ENCODE peak calls at places on chromosomes 1 and 21, in ten cellular contexts. One of them, this sample, is unnamed.

GRCh38 chr1:209737118-209737505 is 18.7 kb upstream of the TRAF3IP3 start:
- DNase-seq in adrenal gland: no peak
- DNase-seq in Peyer's patch: no peak
- DNase-seq in esophagus squamous epithelium: no peak
- DNase-seq in GM12878: no peak
- DNase-seq in ovary: no peak
- DNase-seq in sigmoid colon: no peak
- DNase-seq in heart left ventricle: no peak
- DNase-seq in spleen: no peak
- DNase-seq in K562: no peak
- DNase-seq in this sample: no peak

GRCh38 chr1:41954533-41954944 is 35.8 kb upstream of the HIVEP3 start:
- DNase-seq in Peyer's patch: no peak
- DNase-seq in heart left ventricle: no peak
- DNase-seq in esophagus squamous epithelium: no peak
- DNase-seq in adrenal gland: peak; percentile 73
- DNase-seq in ovary: peak; percentile 8
- DNase-seq in GM12878: no peak
- DNase-seq in sigmoid colon: no peak
- DNase-seq in K562: no peak
- DNase-seq in spleen: no peak
- DNase-seq in this sample: no peak

GRCh38 chr1:225508538-225509375 is 80.9 kb upstream of the LBR start:
- DNase-seq in adrenal gland: peak; percentile 75
- DNase-seq in GM12878: no peak
- DNase-seq in ovary: no peak
- DNase-seq in esophagus squamous epithelium: no peak
- DNase-seq in heart left ventricle: no peak
- DNase-seq in K562: no peak
- DNase-seq in spleen: no peak
- DNase-seq in Peyer's patch: no peak
- DNase-seq in sigmoid colon: no peak
- DNase-seq in this sample: no peak

GRCh38 chr21:29308456-29308783 is 9.7 kb downstream of the BACH1 start:
- DNase-seq in GM12878: no peak
- DNase-seq in heart left ventricle: no peak
- DNase-seq in Peyer's patch: no peak
- DNase-seq in esophagus squamous epithelium: no peak
- DNase-seq in ovary: no peak
- DNase-seq in adrenal gland: no peak
- DNase-seq in sigmoid colon: no peak
- DNase-seq in spleen: no peak
- DNase-seq in K562: no peak
- DNase-seq in this sample: no peak

GRCh38 chr1:207026177-207026576 is 6.4 kb downstream of the C1orf116 start:
- DNase-seq in K562: no peak
- DNase-seq in ovary: no peak
- DNase-seq in heart left ventricle: no peak
- DNase-seq in spleen: no peak
- DNase-seq in GM12878: no peak
- DNase-seq in esophagus squamous epithelium: no peak
- DNase-seq in adrenal gland: no peak
- DNase-seq in Peyer's patch: no peak
- DNase-seq in sigmoid colon: no peak
- DNase-seq in this sample: no peak

GRCh38 chr1:179953974-179954493 is 576 bp upstream of the CEP350 start:
- DNase-seq in spleen: no peak
- DNase-seq in ovary: no peak
- DNase-seq in K562: no peak
- DNase-seq in Peyer's patch: no peak
- DNase-seq in heart left ventricle: no peak
- DNase-seq in esophagus squamous epithelium: no peak
- DNase-seq in sigmoid colon: peak; percentile 65
- DNase-seq in adrenal gland: peak; percentile 69
- DNase-seq in GM12878: no peak
- DNase-seq in this sample: peak; percentile 38

GRCh38 chr21:28781602-28782274 is 210.9 kb downstream of the LTN1 start:
- DNase-seq in heart left ventricle: no peak
- DNase-seq in Peyer's patch: no peak
- DNase-seq in GM12878: no peak
- DNase-seq in esophagus squamous epithelium: no peak
- DNase-seq in spleen: no peak
- DNase-seq in K562: peak; percentile 22
- DNase-seq in adrenal gland: no peak
- DNase-seq in ovary: no peak
- DNase-seq in sigmoid colon: no peak
- DNase-seq in this sample: no peak

GRCh38 chr1:214491468-214492120 is 59.8 kb downstream of the PTPN14 start:
- DNase-seq in spleen: no peak
- DNase-seq in GM12878: no peak
- DNase-seq in heart left ventricle: no peak
- DNase-seq in K562: no peak
- DNase-seq in esophagus squamous epithelium: no peak
- DNase-seq in ovary: no peak
- DNase-seq in Peyer's patch: no peak
- DNase-seq in sigmoid colon: no peak
- DNase-seq in adrenal gland: no peak
- DNase-seq in this sample: no peak

DNA sequence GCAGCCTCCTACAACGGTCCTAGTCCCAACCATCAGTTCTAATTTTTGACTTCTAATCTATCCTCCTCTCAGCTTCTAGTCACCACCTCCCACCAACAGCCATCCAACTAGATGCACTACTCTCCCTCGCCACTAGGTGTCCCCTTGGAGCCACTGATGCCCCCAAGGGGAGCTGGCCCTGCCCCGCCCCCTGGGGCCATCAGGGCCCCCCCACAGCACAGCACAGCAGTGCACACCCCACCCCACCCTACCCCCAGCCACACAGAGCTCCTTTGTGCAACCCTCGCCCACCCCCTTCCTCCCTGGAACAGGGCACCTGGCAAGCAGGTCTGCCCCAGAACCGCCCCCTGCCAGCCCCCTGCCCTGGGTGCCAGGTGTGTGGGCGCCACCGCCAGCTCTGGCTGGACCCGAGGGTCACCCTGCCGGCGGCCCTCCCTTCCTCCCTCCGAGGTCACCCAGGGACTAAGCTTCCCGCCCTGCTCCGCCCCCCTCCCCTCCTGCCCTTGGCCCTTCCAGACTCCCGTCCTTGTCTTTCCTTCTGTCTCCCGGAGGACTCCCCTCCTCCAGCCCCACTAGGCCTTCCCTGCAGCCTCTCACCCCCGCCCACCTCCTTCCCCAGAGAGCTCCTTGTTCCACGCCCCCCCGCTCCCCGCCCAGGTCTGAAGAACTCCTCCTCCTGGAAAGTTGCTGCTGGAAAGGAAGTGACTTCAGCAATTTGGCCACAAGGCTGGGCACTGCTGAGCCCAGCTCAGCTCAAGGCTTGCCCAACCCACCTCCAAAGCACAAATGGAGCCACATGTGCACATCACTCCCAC is 47.0 kb downstream of the AHDC1 start:
- DNase-seq in adrenal gland: peak; percentile 99
- DNase-seq in heart left ventricle: peak; percentile 93
- DNase-seq in GM12878: no peak
- DNase-seq in spleen: peak; percentile 90
- DNase-seq in ovary: peak; percentile 96
- DNase-seq in esophagus squamous epithelium: peak; percentile 54
- DNase-seq in Peyer's patch: peak; percentile 81
- DNase-seq in K562: peak; percentile 93
- DNase-seq in sigmoid colon: peak; percentile 98
- DNase-seq in this sample: peak; percentile 92
- H3K4me1 ChIP-seq in adrenal gland: peaks cover 61% of the 10 kb centered on the region
- H3K4me1 ChIP-seq in heart left ventricle: peaks cover 75% of the 10 kb centered on the region
- H3K4me1 ChIP-seq in GM12878: peaks cover 16% of the 10 kb centered on the region
- H3K4me1 ChIP-seq in spleen: peaks cover 90% of the 10 kb centered on the region
- H3K4me1 ChIP-seq in ovary: peaks cover 21% of the 10 kb centered on the region
- H3K4me1 ChIP-seq in esophagus squamous epithelium: peaks cover 67% of the 10 kb centered on the region
- H3K4me1 ChIP-seq in Peyer's patch: peaks cover 13% of the 10 kb centered on the region
- H3K4me1 ChIP-seq in K562: peaks cover 59% of the 10 kb centered on the region
- H3K4me1 ChIP-seq in sigmoid colon: peaks cover 64% of the 10 kb centered on the region
- H3K4me1 ChIP-seq in this sample: peaks cover 60% of the 10 kb centered on the region

GRCh38 chr1:30829889-30830288 is 72.3 kb upstream of the LAPTM5 start:
- DNase-seq in esophagus squamous epithelium: no peak
- DNase-seq in adrenal gland: no peak
- DNase-seq in heart left ventricle: no peak
- DNase-seq in Peyer's patch: no peak
- DNase-seq in K562: no peak
- DNase-seq in GM12878: no peak
- DNase-seq in sigmoid colon: no peak
- DNase-seq in spleen: no peak
- DNase-seq in ovary: no peak
- DNase-seq in this sample: no peak

GRCh38 chr1:30839827-30840359 is 68.7 kb downstream of the SDC3 start:
- DNase-seq in adrenal gland: no peak
- DNase-seq in Peyer's patch: no peak
- DNase-seq in sigmoid colon: no peak
- DNase-seq in heart left ventricle: no peak
- DNase-seq in ovary: no peak
- DNase-seq in spleen: no peak
- DNase-seq in GM12878: no peak
- DNase-seq in esophagus squamous epithelium: no peak
- DNase-seq in K562: no peak
- DNase-seq in this sample: no peak

GRCh38 chr1:30830537-30830936 is 73.0 kb upstream of the LAPTM5 start:
- DNase-seq in heart left ventricle: no peak
- DNase-seq in esophagus squamous epithelium: no peak
- DNase-seq in Peyer's patch: no peak
- DNase-seq in sigmoid colon: no peak
- DNase-seq in ovary: no peak
- DNase-seq in spleen: no peak
- DNase-seq in K562: no peak
- DNase-seq in GM12878: no peak
- DNase-seq in adrenal gland: no peak
- DNase-seq in this sample: no peak

GRCh38 chr1:30837653-30838052 is 70.9 kb downstream of the SDC3 start:
- DNase-seq in esophagus squamous epithelium: no peak
- DNase-seq in heart left ventricle: no peak
- DNase-seq in K562: no peak
- DNase-seq in Peyer's patch: no peak
- DNase-seq in adrenal gland: no peak
- DNase-seq in ovary: no peak
- DNase-seq in GM12878: no peak
- DNase-seq in spleen: no peak
- DNase-seq in sigmoid colon: no peak
- DNase-seq in this sample: no peak

GRCh38 chr1:30834249-30834648 is 74.3 kb downstream of the SDC3 start:
- DNase-seq in Peyer's patch: no peak
- DNase-seq in sigmoid colon: no peak
- DNase-seq in ovary: no peak
- DNase-seq in GM12878: no peak
- DNase-seq in K562: no peak
- DNase-seq in esophagus squamous epithelium: no peak
- DNase-seq in spleen: no peak
- DNase-seq in adrenal gland: no peak
- DNase-seq in heart left ventricle: no peak
- DNase-seq in this sample: no peak
- TF ChIP-seq POLR2A in Peyer's patch: no peak
- TF ChIP-seq POLR2A in sigmoid colon: no peak
- TF ChIP-seq POLR2A in ovary: no peak
- TF ChIP-seq POLR2A in GM12878: no peak
- TF ChIP-seq POLR2A in K562: no peak
- TF ChIP-seq POLR2A in esophagus squamous epithelium: no peak
- TF ChIP-seq POLR2A in spleen: no peak
- TF ChIP-seq POLR2A in adrenal gland: no peak
- TF ChIP-seq POLR2A in heart left ventricle: no peak
- TF ChIP-seq POLR2A in this sample: no peak

GRCh38 chr1:198922638-198923430 is 284.0 kb downstream of the PTPRC start:
- DNase-seq in Peyer's patch: no peak
- DNase-seq in sigmoid colon: no peak
- DNase-seq in K562: no peak
- DNase-seq in esophagus squamous epithelium: no peak
- DNase-seq in GM12878: peak; percentile 71
- DNase-seq in adrenal gland: peak; percentile 34
- DNase-seq in spleen: no peak
- DNase-seq in ovary: no peak
- DNase-seq in heart left ventricle: no peak
- DNase-seq in this sample: no peak
- H3K4me1 ChIP-seq in Peyer's patch: no peaks in the 10 kb centered on the region
- H3K4me1 ChIP-seq in sigmoid colon: no peaks in the 10 kb centered on the region
- H3K4me1 ChIP-seq in K562: no peaks in the 10 kb centered on the region
- H3K4me1 ChIP-seq in esophagus squamous epithelium: no peaks in the 10 kb centered on the region
- H3K4me1 ChIP-seq in GM12878: peaks cover 20% of the 10 kb centered on the region
- H3K4me1 ChIP-seq in adrenal gland: peaks cover 33% of the 10 kb centered on the region
- H3K4me1 ChIP-seq in spleen: peaks cover 44% of the 10 kb centered on the region
- H3K4me1 ChIP-seq in ovary: no peaks in the 10 kb centered on the region
- H3K4me1 ChIP-seq in heart left ventricle: peaks cover 23% of the 10 kb centered on the region
- H3K4me1 ChIP-seq in this sample: no peaks in the 10 kb centered on the region

GRCh38 chr1:31299365-31299764 is 2.5 kb downstream of the ZCCHC17 start:
- DNase-seq in esophagus squamous epithelium: no peak
- DNase-seq in K562: no peak
- DNase-seq in ovary: no peak
- DNase-seq in sigmoid colon: no peak
- DNase-seq in spleen: no peak
- DNase-seq in GM12878: no peak
- DNase-seq in Peyer's patch: no peak
- DNase-seq in adrenal gland: no peak
- DNase-seq in heart left ventricle: no peak
- DNase-seq in this sample: no peak

GRCh38 chr1:31308036-31308435 is 11.2 kb downstream of the ZCCHC17 start:
- DNase-seq in spleen: no peak
- DNase-seq in sigmoid colon: no peak
- DNase-seq in GM12878: no peak
- DNase-seq in Peyer's patch: no peak
- DNase-seq in heart left ventricle: no peak
- DNase-seq in K562: no peak
- DNase-seq in adrenal gland: no peak
- DNase-seq in esophagus squamous epithelium: no peak
- DNase-seq in ovary: no peak
- DNase-seq in this sample: no peak

GRCh38 chr1:31300193-31300592 is 3.4 kb downstream of the ZCCHC17 start:
- DNase-seq in adrenal gland: no peak
- DNase-seq in sigmoid colon: no peak
- DNase-seq in GM12878: no peak
- DNase-seq in spleen: no peak
- DNase-seq in K562: no peak
- DNase-seq in Peyer's patch: no peak
- DNase-seq in heart left ventricle: no peak
- DNase-seq in esophagus squamous epithelium: no peak
- DNase-seq in ovary: no peak
- DNase-seq in this sample: no peak

GRCh38 chr1:31306278-31306677 is 9.4 kb downstream of the ZCCHC17 start:
- DNase-seq in heart left ventricle: no peak
- DNase-seq in K562: no peak
- DNase-seq in ovary: no peak
- DNase-seq in adrenal gland: no peak
- DNase-seq in GM12878: no peak
- DNase-seq in esophagus squamous epithelium: no peak
- DNase-seq in spleen: no peak
- DNase-seq in sigmoid colon: no peak
- DNase-seq in Peyer's patch: no peak
- DNase-seq in this sample: no peak

DNA sequence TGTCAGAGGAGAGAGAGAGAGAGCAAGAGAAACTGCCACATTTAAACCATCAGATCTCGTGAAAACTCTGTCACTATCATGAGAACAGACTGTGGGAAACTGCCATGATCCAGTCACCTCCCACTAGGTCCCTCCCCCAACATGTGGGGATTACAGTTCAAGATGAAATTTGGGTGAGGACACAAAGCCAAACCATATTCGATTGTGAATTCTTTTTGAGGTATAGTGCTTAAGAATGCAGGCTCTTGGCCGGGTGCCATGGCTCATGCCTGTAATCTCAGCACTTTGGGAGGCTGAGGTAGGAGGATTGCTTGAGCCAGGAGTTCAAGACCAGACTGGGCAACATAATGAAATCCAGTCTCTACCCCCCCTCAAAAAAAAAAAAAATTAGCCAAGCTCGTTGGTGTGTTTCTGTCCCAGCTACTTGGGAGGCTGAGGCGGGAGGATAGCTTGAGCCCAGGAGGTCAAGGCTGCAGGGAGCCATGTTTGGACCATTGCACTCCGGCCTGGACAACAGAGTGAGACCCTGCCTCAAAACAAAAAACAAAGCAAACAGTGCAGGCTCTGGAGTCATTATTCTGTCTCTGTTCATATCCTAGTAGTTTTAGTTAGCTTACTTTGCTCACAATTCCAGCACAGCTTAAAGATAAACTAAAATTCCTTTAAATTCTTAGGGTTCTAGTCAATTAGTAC is 6.1 kb downstream of the ZCCHC17 start:
- DNase-seq in Peyer's patch: no peak
- DNase-seq in esophagus squamous epithelium: no peak
- DNase-seq in K562: no peak
- DNase-seq in ovary: no peak
- DNase-seq in heart left ventricle: no peak
- DNase-seq in spleen: no peak
- DNase-seq in GM12878: no peak
- DNase-seq in sigmoid colon: no peak
- DNase-seq in adrenal gland: no peak
- DNase-seq in this sample: no peak
- TF ChIP-seq POLR2A in Peyer's patch: no peak
- TF ChIP-seq POLR2A in esophagus squamous epithelium: no peak
- TF ChIP-seq POLR2A in K562: no peak
- TF ChIP-seq POLR2A in ovary: no peak
- TF ChIP-seq POLR2A in heart left ventricle: no peak
- TF ChIP-seq POLR2A in spleen: no peak
- TF ChIP-seq POLR2A in GM12878: no peak
- TF ChIP-seq POLR2A in sigmoid colon: no peak
- TF ChIP-seq POLR2A in adrenal gland: no peak
- TF ChIP-seq POLR2A in this sample: no peak